ENCODE peak calls at places on chromosomes 7 and 10, in six cellular contexts. U, G, E, V, P and K are unnamed samples.
A peak's percentile ranks its signal among the peaks of the same experiment; 100 is the strongest.

GRCh38 chr7:78179827-78180226 is 381.3 kb downstream of the PHTF2 start:
- DNase-seq in U (no peak), G (no peak), E (no peak), V (no peak), P (no peak), K (no peak)

GRCh38 chr10:71496927-71497801 is 100.4 kb downstream of the CDH23 start:
- DNase-seq in U (no peak), G (no peak), E (no peak), V (no peak), P (no peak), K (no peak)

GRCh38 chr10:52965938-52966401 is 193.4 kb upstream of the MBL2 start:
- DNase-seq in U (no peak), G (peak; percentile 44), E (no peak), V (no peak), P (no peak), K (no peak)

GRCh38 chr7:50329775-50330174 is 25.3 kb downstream of the IKZF1 start:
- DNase-seq in U (no peak), G (no peak), E (no peak), V (no peak), P (no peak), K (no peak)

GRCh38 chr10:6130851-6131470 is 42.1 kb downstream of the RBM17 start:
- DNase-seq in U (peak; percentile 35), G (no peak), E (no peak), V (no peak), P (no peak), K (no peak)

GRCh38 chr7:47414342-47415288 is 167.3 kb downstream of the TNS3 start:
- DNase-seq in U (no peak), G (no peak), E (no peak), V (no peak), P (no peak), K (no peak)

GRCh38 chr7:101933685-101934084 is 116.3 kb downstream of the CUX1 start:
- DNase-seq in U (no peak), G (no peak), E (no peak), V (no peak), P (no peak), K (no peak)

GRCh38 chr10:72660220-72660619 is 31.7 kb upstream of the MCU start:
- DNase-seq in U (no peak), G (no peak), E (no peak), V (no peak), P (no peak), K (no peak)

GRCh38 chr7:63899691-63900393 is 98.8 kb upstream of the ZNF722 start:
- DNase-seq in U (peak; percentile 42), G (no peak), E (peak; percentile 64), V (peak; percentile 11), P (peak; percentile 78), K (no peak)

GRCh38 chr7:29502133-29502532 is 61.5 kb upstream of the PRR15 start:
- DNase-seq in U (no peak), G (no peak), E (no peak), V (no peak), P (no peak), K (no peak)

GRCh38 chr7:16062269-16062668 is 359.1 kb downstream of the CRPPA start:
- DNase-seq in U (peak; percentile 69), G (no peak), E (no peak), V (no peak), P (no peak), K (no peak)

GRCh38 chr10:43061764-43062163 is 15.1 kb upstream of the RET start:
- DNase-seq in U (peak; percentile 38), G (no peak), E (no peak), V (no peak), P (no peak), K (no peak)

GRCh38 chr7:39741942-39742623 is 118.7 kb downstream of the RALA start:
- DNase-seq in U (peak; percentile 32), G (peak; percentile 30), E (peak; percentile 43), V (peak; percentile 45), P (no peak), K (no peak)

GRCh38 chr7:138658889-138659288 is 42.3 kb downstream of the SVOPL start:
- DNase-seq in U (no peak), G (no peak), E (no peak), V (no peak), P (no peak), K (no peak)